ENCODE peak calls at places on chromosome 1, in six cellular contexts. One of them, this sample, is unnamed.
A peak's percentile ranks its signal among the peaks of the same experiment; 100 is the strongest.

GRCh38 chr1:182847105-182847504 is 8.0 kb downstream of the DHX9 start:
- DNase-seq in fibroblast of lung: no peak
- DNase-seq in chondrocyte: no peak
- DNase-seq in ACHN: no peak
- DNase-seq in CD8-positive, alpha-beta T cell: no peak
- DNase-seq in RCC 7860: no peak
- DNase-seq in this sample: no peak

GRCh38 chr1:1310476-1311053 is 2.2 kb downstream of the PUSL1 start:
- DNase-seq in fibroblast of lung: no peak
- DNase-seq in chondrocyte: no peak
- DNase-seq in ACHN: no peak
- DNase-seq in CD8-positive, alpha-beta T cell: no peak
- DNase-seq in RCC 7860: no peak
- DNase-seq in this sample: no peak

GRCh38 chr1:204011426-204011825 is 61.5 kb upstream of the SOX13 start:
- DNase-seq in fibroblast of lung: no peak
- DNase-seq in chondrocyte: no peak
- DNase-seq in ACHN: no peak
- DNase-seq in CD8-positive, alpha-beta T cell: no peak
- DNase-seq in RCC 7860: no peak
- DNase-seq in this sample: no peak

GRCh38 chr1:23344111-23344986 is at the start of gene HNRNPR:
- DNase-seq in fibroblast of lung: peak; percentile 100
- DNase-seq in chondrocyte: peak; percentile 100
- DNase-seq in ACHN: peak; percentile 99
- DNase-seq in CD8-positive, alpha-beta T cell: peak; percentile 100
- DNase-seq in RCC 7860: peak; percentile 100
- DNase-seq in this sample: peak; percentile 100

GRCh38 chr1:184986250-184986649 is 11.9 kb upstream of the NIBAN1 start:
- DNase-seq in fibroblast of lung: peak; percentile 32
- DNase-seq in chondrocyte: no peak
- DNase-seq in ACHN: peak; percentile 51
- DNase-seq in CD8-positive, alpha-beta T cell: no peak
- DNase-seq in RCC 7860: peak; percentile 38
- DNase-seq in this sample: no peak

GRCh38 chr1:211825990-211826389 is 4.6 kb downstream of the LPGAT1 start:
- DNase-seq in fibroblast of lung: peak; percentile 81
- DNase-seq in chondrocyte: no peak
- DNase-seq in ACHN: peak; percentile 60
- DNase-seq in CD8-positive, alpha-beta T cell: no peak
- DNase-seq in RCC 7860: peak; percentile 37
- DNase-seq in this sample: no peak

GRCh38 chr1:162206749-162207635 is 137.5 kb downstream of the NOS1AP start:
- DNase-seq in fibroblast of lung: no peak
- DNase-seq in chondrocyte: no peak
- DNase-seq in ACHN: no peak
- DNase-seq in CD8-positive, alpha-beta T cell: no peak
- DNase-seq in RCC 7860: no peak
- DNase-seq in this sample: no peak

GRCh38 chr1:4172659-4173599 is 272.9 kb upstream of the C1orf174 start:
- DNase-seq in fibroblast of lung: no peak
- DNase-seq in chondrocyte: no peak
- DNase-seq in ACHN: no peak
- DNase-seq in CD8-positive, alpha-beta T cell: peak; percentile 30
- DNase-seq in RCC 7860: no peak
- DNase-seq in this sample: peak; percentile 53